ENCODE peak calls at places on chromosome 19, in seven cellular contexts. E, Q, B, L, T, M and J are unnamed samples.

GRCh38 chr19:40420766-40421467 is 4.9 kb downstream of the SERTAD1 start:
- DNase-seq in T (peak; percentile 84), B (peak; percentile 82), M (peak; percentile 93), E (peak; percentile 92), Q (peak; percentile 83), L (peak; percentile 98), J (peak; percentile 95)

GRCh38 chr19:16371540-16371986 is 46.9 kb downstream of the KLF2 start:
- DNase-seq in B (no peak), Q (peak; percentile 94), L (no peak), E (no peak), T (peak; percentile 92), M (no peak), J (no peak)

GRCh38 chr19:53646144-53646543 is 14.3 kb downstream of the DPRX start:
- DNase-seq in E (no peak), T (no peak), L (no peak), B (no peak), Q (no peak), M (no peak), J (no peak)

GRCh38 chr19:45597425-45598111 is 4.4 kb downstream of the GPR4 start:
- DNase-seq in E (peak; percentile 72), Q (no peak), T (no peak), L (no peak), B (no peak), M (no peak), J (no peak)

GRCh38 chr19:13094771-13095392 is 7.8 kb downstream of the LYL1 start:
- DNase-seq in L (no peak), Q (no peak), M (peak; percentile 50), T (peak; percentile 46), E (peak; percentile 73), B (no peak), J (peak; percentile 73)

GRCh38 chr19:11125994-11126685 is 29.4 kb downstream of the SPC24 start:
- DNase-seq in E (peak; percentile 92), T (peak; percentile 82), M (peak; percentile 87), L (peak; percentile 84), B (peak; percentile 39), Q (peak; percentile 77), J (peak; percentile 83)

GRCh38 chr19:1388637-1389026 is 4.9 kb downstream of the NDUFS7 start:
- DNase-seq in B (no peak), Q (no peak), E (no peak), M (no peak), L (no peak), T (no peak), J (no peak)

GRCh38 chr19:3543150-3544053 is 4.4 kb downstream of the TEKTIP1 start:
- DNase-seq in E (no peak), B (no peak), Q (no peak), L (no peak), T (no peak), M (no peak), J (no peak)

GRCh38 chr19:18478545-18479311 is 40.8 kb upstream of the ISYNA1 start:
- DNase-seq in T (peak; percentile 83), E (no peak), M (peak; percentile 84), B (no peak), L (peak; percentile 93), Q (no peak), J (no peak)

GRCh38 chr19:43518051-43518450 is 8.9 kb downstream of the ETHE1 start:
- DNase-seq in L (peak; percentile 19), M (no peak), T (no peak), B (no peak), E (no peak), Q (no peak), J (no peak)

GRCh38 chr19:41940443-41941409 is 12.5 kb upstream of the ERFL start:
- DNase-seq in B (no peak), L (peak; percentile 52), T (no peak), E (peak; percentile 17), M (no peak), Q (no peak), J (no peak)

GRCh38 chr19:20067898-20068297 is 9.9 kb upstream of the ZNF90 start:
- DNase-seq in B (no peak), E (peak; percentile 85), L (no peak), M (no peak), Q (no peak), T (no peak), J (no peak)

GRCh38 chr19:18699403-18700054 is 16.0 kb downstream of the CRTC1 start:
- DNase-seq in Q (no peak), E (no peak), M (peak; percentile 31), L (no peak), T (peak; percentile 57), B (no peak), J (no peak)

GRCh38 chr19:17579523-17580244 is 24.2 kb downstream of the COLGALT1 start:
- DNase-seq in L (peak; percentile 75), M (peak; percentile 58), E (peak; percentile 97), Q (no peak), B (peak; percentile 90), T (peak; percentile 91), J (peak; percentile 73)

GRCh38 chr19:55175117-55175867 is 4.8 kb downstream of the SYT5 start:
- DNase-seq in T (no peak), B (no peak), L (no peak), E (peak; percentile 66), M (no peak), Q (no peak), J (no peak)

GRCh38 chr19:5989388-5990074 is 11.6 kb upstream of the RANBP3 start:
- DNase-seq in E (no peak), Q (no peak), L (no peak), T (no peak), B (no peak), M (no peak), J (no peak)

GRCh38 chr19:4304509-4305252 is at the start of gene FSD1:
- DNase-seq in M (peak; percentile 56), Q (no peak), T (peak; percentile 77), B (no peak), L (peak; percentile 81), E (peak; percentile 88), J (peak; percentile 92)

GRCh38 chr19:57239982-57240310 is 486 bp upstream of the ZNF805 start:
- DNase-seq in Q (peak; percentile 6), M (no peak), B (no peak), E (peak; percentile 66), L (no peak), T (no peak), J (no peak)

GRCh38 chr19:41978470-41978869 is 15.6 kb downstream of the ATP1A3 start:
- DNase-seq in B (no peak), M (no peak), T (no peak), Q (no peak), E (no peak), L (no peak), J (no peak)

GRCh38 chr19:4654437-4655361 is 15.4 kb downstream of the TNFAIP8L1 start:
- DNase-seq in B (no peak), L (no peak), T (peak; percentile 19), E (no peak), Q (no peak), M (no peak), J (no peak)

GRCh38 chr19:53531457-53531856 is 6.5 kb upstream of the ZNF331 start:
- DNase-seq in L (no peak), M (no peak), Q (no peak), B (no peak), T (no peak), E (no peak), J (no peak)

GRCh38 chr19:49718511-49718910 is 27.6 kb downstream of the CPT1C start:
- DNase-seq in E (peak; percentile 20), B (no peak), M (no peak), T (no peak), Q (no peak), L (no peak), J (no peak)

GRCh38 chr19:49808762-49809154 is 4.3 kb downstream of the FUZ start:
- DNase-seq in T (peak; percentile 88), B (no peak), L (peak; percentile 95), M (peak; percentile 79), Q (peak; percentile 89), E (peak; percentile 99), J (peak; percentile 99)

GRCh38 chr19:54684537-54684936 is 21.8 kb downstream of the LILRB4 start:
- DNase-seq in B (no peak), L (peak; percentile 38), E (peak; percentile 52), T (peak; percentile 27), M (peak; percentile 66), Q (peak; percentile 76), J (peak; percentile 53)

DNA sequence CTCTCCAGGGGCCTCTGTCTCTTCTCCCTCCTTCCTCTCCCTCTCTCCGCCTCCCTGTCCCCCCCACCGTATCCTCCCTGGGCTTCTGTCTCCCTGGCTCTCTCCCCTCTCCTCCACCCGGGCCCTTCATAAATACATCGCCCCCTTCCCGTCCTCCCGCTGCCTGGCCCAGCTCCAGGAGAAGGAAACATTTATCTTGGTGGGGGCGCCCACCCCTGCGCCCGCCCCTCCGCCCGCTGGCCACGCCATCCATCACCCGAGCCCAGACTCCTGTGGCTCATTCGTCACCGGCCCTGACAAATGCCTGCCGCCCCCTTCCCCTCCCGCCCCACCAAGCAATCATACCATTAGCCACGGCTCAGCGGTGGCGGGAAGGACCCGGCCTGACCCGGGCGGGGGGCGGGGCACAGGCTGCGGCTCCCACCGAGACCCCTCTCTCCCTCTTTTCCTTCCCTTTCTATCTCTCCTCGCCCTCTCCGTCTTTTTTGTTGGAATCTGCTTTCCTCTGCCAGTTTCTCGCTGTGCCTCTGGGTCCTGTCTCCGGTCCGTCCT is 2.6 kb upstream of the MEIS3 start:
- DNase-seq in B (no peak), E (peak; percentile 69), L (peak; percentile 52), M (no peak), T (no peak), Q (no peak), J (peak; percentile 84)
- H2AFZ ChIP-seq in B (no peak overlapping the region), E (peak overlapping the region; percentile 87), L (no peak overlapping the region), M (no peak overlapping the region), T (no peak overlapping the region), Q (no peak overlapping the region), J (peak overlapping the region; percentile 19)

GRCh38 chr19:31214997-31215396 is 134.2 kb downstream of the TSHZ3 start:
- DNase-seq in Q (no peak), M (peak; percentile 51), L (no peak), B (no peak), T (no peak), E (no peak), J (no peak)

GRCh38 chr19:31211088-31211487 is 138.1 kb downstream of the TSHZ3 start:
- DNase-seq in M (no peak), L (no peak), T (no peak), Q (no peak), E (no peak), B (no peak), J (no peak)

DNA sequence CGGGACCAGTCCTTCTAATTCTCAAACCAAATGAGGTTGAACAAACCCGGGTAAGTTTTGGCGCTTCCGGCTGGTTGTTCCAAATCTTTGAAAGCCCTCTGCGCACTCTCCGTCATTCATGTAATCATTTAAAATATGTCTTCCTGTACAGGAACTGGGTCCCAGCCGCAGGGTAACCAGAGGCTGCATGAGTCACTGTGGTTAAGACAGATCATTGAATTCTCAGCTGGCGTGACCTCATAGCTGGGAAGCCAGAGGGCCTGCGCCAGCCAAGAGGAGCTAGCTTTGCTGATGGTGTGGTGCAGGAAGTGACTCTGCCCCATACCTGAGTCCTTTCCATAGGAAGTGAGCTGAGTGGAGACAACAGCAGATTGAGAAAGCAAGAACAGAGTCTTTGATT is 135.2 kb downstream of the TSHZ3 start:
- DNase-seq in B (no peak), L (peak; percentile 100), E (no peak), Q (peak; percentile 37), T (no peak), M (peak; percentile 80), J (no peak)
- TF ChIP-seq EZH2phosphoT487 in B (no peak), L (no peak), E (no peak), Q (no peak), T (no peak), M (no peak), J (no peak)

GRCh38 chr19:34365463-34366401 is 736 bp downstream of the GPI start:
- DNase-seq in L (peak; percentile 72), T (peak; percentile 36), B (no peak), Q (no peak), E (peak; percentile 47), M (peak; percentile 14), J (peak; percentile 57)
- H2AFZ ChIP-seq in L (peak overlapping the region; percentile 82), T (peak overlapping the region; percentile 78), B (no peak overlapping the region), Q (peak overlapping the region; percentile 77), E (peak overlapping the region; percentile 99), M (peak overlapping the region; percentile 87), J (peak overlapping the region; percentile 85)

GRCh38 chr19:29967623-29968022 is 25.6 kb downstream of the URI1 start:
- DNase-seq in B (no peak), E (no peak), Q (no peak), L (peak; percentile 78), T (no peak), M (no peak), J (no peak)
- TF ChIP-seq EZH2phosphoT487 in B (no peak), E (no peak), Q (no peak), L (no peak), T (no peak), M (no peak), J (no peak)